ENCODE peak calls at places on chromosomes 2 and 18, in ten cellular contexts. Y is Peyer's patch, K is thoracic aorta, Z is Calu3, P is OCI-LY7, M is HFFc6, D is psoas muscle, U is fibroblast of mammary gland, S is AG09319, W is endodermal cell. O is an unnamed sample.
A peak's percentile ranks its signal among the peaks of the same experiment; 100 is the strongest.

GRCh38 chr2:240640939-240641338 is 15.7 kb downstream of the GPR35 start:
- DNase-seq in Y (peak; percentile 76), K (no peak), Z (peak; percentile 83), P (no peak), M (no peak), D (no peak), U (peak; percentile 30), S (no peak), W (peak; percentile 91), O (peak; percentile 46)

GRCh38 chr2:127179756-127180155 is 40.3 kb downstream of the CYP27C1 start:
- DNase-seq in Y (no peak), K (no peak), Z (no peak), P (no peak), M (no peak), D (no peak), U (peak; percentile 35), S (no peak), W (no peak), O (no peak)

GRCh38 chr2:230130668-230131364 is 62.1 kb upstream of the SLC16A14 start:
- DNase-seq in Y (no peak), K (no peak), Z (peak; percentile 69), P (no peak), M (peak; percentile 90), D (peak; percentile 63), U (peak; percentile 96), S (peak; percentile 64), W (peak; percentile 60), O (no peak)

GRCh38 chr2:3236300-3236699 is 141.3 kb downstream of the EIPR1 start:
- DNase-seq in Y (no peak), K (no peak), Z (no peak), P (no peak), M (no peak), D (no peak), U (no peak), S (no peak), W (no peak), O (no peak)

GRCh38 chr2:63780483-63781155 is 61.1 kb upstream of the UGP2 start:
- DNase-seq in Y (no peak), K (no peak), Z (no peak), P (no peak), M (no peak), D (no peak), U (no peak), S (no peak), W (no peak), O (no peak)

GRCh38 chr18:23107718-23108117 is 27.6 kb upstream of the CABLES1 start:
- DNase-seq in Y (no peak), K (no peak), Z (no peak), P (no peak), M (no peak), D (no peak), U (peak; percentile 45), S (no peak), W (no peak), O (no peak)

GRCh38 chr2:71922501-71923142 is 225.0 kb downstream of the CYP26B1 start:
- DNase-seq in Y (no peak), K (no peak), Z (no peak), P (no peak), M (no peak), D (no peak), U (no peak), S (no peak), W (no peak), O (no peak)

GRCh38 chr2:108219688-108220087 is 20.1 kb upstream of the SULT1C3 start:
- DNase-seq in Y (peak; percentile 62), K (no peak), Z (no peak), P (no peak), M (no peak), D (no peak), U (no peak), S (no peak), W (no peak), O (no peak)

GRCh38 chr2:241540391-241540765 is 18.2 kb upstream of the BOK start:
- DNase-seq in Y (no peak), K (no peak), Z (no peak), P (no peak), M (no peak), D (no peak), U (no peak), S (no peak), W (no peak), O (no peak)

GRCh38 chr2:112920923-112921532 is 10.1 kb downstream of the IL37 start:
- DNase-seq in Y (no peak), K (no peak), Z (peak; percentile 9), P (no peak), M (peak; percentile 27), D (no peak), U (peak; percentile 25), S (no peak), W (peak; percentile 17), O (peak; percentile 38)

GRCh38 chr2:38935568-38936172 is 46.0 kb downstream of the ARHGEF33 start:
- DNase-seq in Y (no peak), K (no peak), Z (no peak), P (no peak), M (peak; percentile 49), D (no peak), U (peak; percentile 61), S (no peak), W (no peak), O (no peak)

GRCh38 chr2:85119900-85120299 is 13.3 kb upstream of the TCF7L1 start:
- DNase-seq in Y (no peak), K (no peak), Z (no peak), P (no peak), M (no peak), D (no peak), U (no peak), S (no peak), W (peak; percentile 84), O (no peak)

GRCh38 chr2:239168575-239168974 is 232.2 kb downstream of the HDAC4 start:
- DNase-seq in Y (peak; percentile 34), K (no peak), Z (no peak), P (no peak), M (no peak), D (peak; percentile 6), U (no peak), S (no peak), W (peak; percentile 28), O (no peak)

GRCh38 chr2:169983506-169983905 is 156.3 kb downstream of the UBR3 start:
- DNase-seq in Y (no peak), K (no peak), Z (no peak), P (no peak), M (no peak), D (no peak), U (peak; percentile 31), S (no peak), W (peak; percentile 50), O (no peak)
- TF ChIP-seq CTCF in Y (no peak), K (no peak), Z (no peak), P (no peak), M (no peak), D (no peak), U (peak; percentile 30), S (peak; percentile 16), W (peak; percentile 66), O (no peak)

DNA sequence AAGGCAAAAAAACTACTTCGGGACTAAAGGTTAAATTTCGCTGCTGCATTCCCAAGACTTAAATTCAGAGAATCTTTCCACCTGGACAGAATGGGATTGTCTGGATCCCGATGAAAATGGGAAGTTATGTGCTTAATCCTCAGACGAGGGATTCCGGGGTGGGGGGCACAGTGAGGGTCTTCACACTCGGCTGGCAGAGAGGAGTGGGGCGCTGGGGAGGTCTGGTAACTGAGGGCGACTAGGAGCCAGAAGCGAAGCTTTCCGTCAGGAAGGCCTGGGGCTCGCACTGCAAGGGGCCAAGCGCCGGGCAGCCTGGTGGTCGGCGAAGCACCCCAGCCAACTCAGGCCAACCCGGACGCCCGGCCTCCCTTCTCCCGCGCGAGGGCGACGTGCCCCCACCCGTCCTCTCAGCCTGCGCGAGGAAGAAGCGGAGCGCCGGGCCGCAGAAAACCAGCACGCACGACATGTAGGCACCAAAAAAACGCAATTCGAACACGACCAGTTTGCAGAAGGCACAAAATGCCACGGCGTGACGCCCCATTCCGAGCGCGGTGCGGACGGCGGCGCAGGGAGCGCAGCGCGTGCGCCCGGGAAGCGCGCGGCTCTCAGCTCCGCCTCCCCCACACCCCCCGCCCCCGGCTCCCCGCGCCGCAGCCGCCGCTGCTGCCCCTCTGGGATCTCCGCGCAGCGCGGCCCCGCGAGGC is 188.1 kb downstream of the ZEB2 start:
- DNase-seq in Y (no peak), K (peak; percentile 14), Z (no peak), P (no peak), M (peak; percentile 74), D (no peak), U (no peak), S (no peak), W (no peak), O (peak; percentile 78)
- TF ChIP-seq CTCF in Y (no peak), K (peak; percentile 6), Z (no peak), P (peak; percentile 52), M (peak; percentile 59), D (peak; percentile 14), U (no peak), S (peak; percentile 40), W (peak; percentile 39), O (no peak)

GRCh38 chr18:76252880-76253279 is 242.2 kb downstream of the ZNF516 start:
- DNase-seq in Y (no peak), K (no peak), Z (no peak), P (peak; percentile 13), M (no peak), D (no peak), U (peak; percentile 34), S (no peak), W (peak; percentile 71), O (peak; percentile 32)
- TF ChIP-seq CTCF in Y (no peak), K (no peak), Z (no peak), P (peak; percentile 68), M (peak; percentile 76), D (peak; percentile 19), U (peak; percentile 57), S (peak; percentile 22), W (peak; percentile 87), O (peak; percentile 21)

GRCh38 chr18:6482198-6482977 is 67.7 kb upstream of the L3MBTL4 start:
- DNase-seq in Y (peak; percentile 66), K (peak; percentile 3), Z (peak; percentile 15), P (no peak), M (no peak), D (peak; percentile 75), U (peak; percentile 93), S (peak; percentile 40), W (peak; percentile 94), O (peak; percentile 9)
- TF ChIP-seq CTCF in Y (peak; percentile 66), K (no peak), Z (no peak), P (no peak), M (no peak), D (peak; percentile 40), U (peak; percentile 67), S (peak; percentile 68), W (peak; percentile 95), O (no peak)

DNA sequence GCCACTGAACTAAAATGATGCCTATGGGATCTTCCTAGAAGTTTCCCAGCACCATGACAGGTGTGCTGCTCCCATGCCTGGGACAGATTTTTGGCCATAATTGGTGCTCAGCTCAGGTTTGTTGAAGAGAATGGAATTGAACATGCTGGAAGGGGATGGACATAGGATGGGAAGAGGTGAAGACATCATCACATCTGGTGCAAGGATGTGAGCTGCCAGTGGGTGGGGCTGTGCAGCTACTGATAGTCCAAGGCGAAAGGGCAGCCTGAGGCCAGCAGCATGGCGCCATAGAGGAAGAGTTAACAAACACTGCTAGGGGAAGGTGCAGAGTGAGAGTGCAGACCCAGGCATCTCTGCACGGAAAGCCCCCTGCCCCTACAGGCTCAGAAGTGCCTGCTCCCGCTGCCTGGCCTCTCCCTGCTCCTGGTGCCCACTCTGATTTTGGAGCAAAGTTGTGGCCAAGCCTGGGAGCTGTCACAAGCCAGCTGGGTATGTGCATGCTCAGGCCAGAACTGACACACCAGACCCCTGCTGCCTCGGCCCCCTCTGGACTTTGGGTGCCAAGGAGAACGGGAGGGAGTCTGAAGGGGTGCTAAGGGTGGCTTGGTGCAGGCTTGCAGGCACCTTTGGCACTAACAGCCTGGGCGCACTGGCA is 178.6 kb downstream of the ZBTB7C start:
- DNase-seq in Y (peak; percentile 75), K (no peak), Z (peak; percentile 65), P (peak; percentile 14), M (peak; percentile 53), D (peak; percentile 76), U (peak; percentile 65), S (no peak), W (peak; percentile 94), O (peak; percentile 28)
- TF ChIP-seq CTCF in Y (peak; percentile 60), K (peak; percentile 37), Z (peak; percentile 53), P (peak; percentile 49), M (peak; percentile 80), D (peak; percentile 69), U (peak; percentile 72), S (peak; percentile 41), W (peak; percentile 93), O (peak; percentile 16)